ENCODE peak calls at places on chromosomes 5 and 9, in four cellular contexts. X, G, F and T are unnamed samples.

GRCh38 chr9:124320062-124320973 is 62.6 kb downstream of the NEK6 start:
- DNase-seq in X (no peak), G (peak; percentile 64), F (peak; percentile 47), T (peak; percentile 28)

GRCh38 chr9:133928248-133928764 is 63.8 kb downstream of the VAV2 start:
- DNase-seq in X (no peak), G (no peak), F (no peak), T (no peak)

GRCh38 chr9:76095585-76095984 is 205.1 kb downstream of the PCSK5 start:
- DNase-seq in X (no peak), G (no peak), F (no peak), T (no peak)

GRCh38 chr9:29769019-29769418 is 2195.7 kb upstream of the C9orf72 start:
- DNase-seq in X (no peak), G (no peak), F (no peak), T (no peak)

GRCh38 chr9:1429328-1429727 is 379.2 kb downstream of the DMRT2 start:
- DNase-seq in X (no peak), G (peak; percentile 24), F (peak; percentile 39), T (no peak)

GRCh38 chr9:77497322-77498198 is 150.6 kb downstream of the GNA14 start:
- DNase-seq in X (no peak), G (no peak), F (no peak), T (no peak)

GRCh38 chr5:119257613-119258012 is 98.2 kb upstream of the TNFAIP8 start:
- DNase-seq in X (no peak), G (no peak), F (no peak), T (no peak)

GRCh38 chr9:87792831-87793288 is 66.9 kb downstream of the CTSL start:
- DNase-seq in X (peak; percentile 36), G (peak; percentile 95), F (peak; percentile 46), T (peak; percentile 63)

GRCh38 chr9:99127372-99128132 is 22.6 kb downstream of the TGFBR1 start:
- DNase-seq in X (no peak), G (no peak), F (no peak), T (no peak)

GRCh38 chr5:159965031-159965837 is 43.7 kb upstream of the TTC1 start:
- DNase-seq in X (no peak), G (peak; percentile 45), F (peak; percentile 20), T (peak; percentile 33)

GRCh38 chr5:133147411-133147810 is 95.6 kb downstream of the HSPA4 start:
- DNase-seq in X (no peak), G (no peak), F (no peak), T (no peak)

GRCh38 chr5:36529142-36529541 is 77.3 kb upstream of the SLC1A3 start:
- DNase-seq in X (no peak), G (no peak), F (no peak), T (no peak)

GRCh38 chr5:116947691-116948528 is 373.3 kb upstream of the SEMA6A start:
- DNase-seq in X (peak; percentile 87), G (peak; percentile 60), F (peak; percentile 76), T (peak; percentile 80)

GRCh38 chr5:138459311-138459710 is 6.0 kb upstream of the EGR1 start:
- DNase-seq in X (no peak), G (no peak), F (no peak), T (no peak)

GRCh38 chr9:137545123-137545522 is 5.1 kb downstream of the PNPLA7 start:
- DNase-seq in X (no peak), G (no peak), F (no peak), T (no peak)

GRCh38 chr5:107424461-107424860 is 246.3 kb downstream of the EFNA5 start:
- DNase-seq in X (no peak), G (no peak), F (no peak), T (no peak)

GRCh38 chr5:15645776-15646175 is 145.8 kb downstream of the FBXL7 start:
- DNase-seq in X (no peak), G (no peak), F (no peak), T (no peak)

GRCh38 chr9:100020121-100020780 is 78.5 kb downstream of the ERP44 start:
- DNase-seq in X (no peak), G (no peak), F (no peak), T (no peak)

GRCh38 chr9:129886226-129887174 is 51.2 kb downstream of the USP20 start:
- DNase-seq in X (peak; percentile 37), G (no peak), F (no peak), T (no peak)

GRCh38 chr5:96881511-96882115 is 5.3 kb downstream of the ERAP2 start:
- DNase-seq in X (no peak), G (no peak), F (no peak), T (no peak)

GRCh38 chr5:179233909-179234562 is 111.2 kb downstream of the ADAMTS2 start:
- DNase-seq in X (no peak), G (no peak), F (no peak), T (no peak)

GRCh38 chr5:163612358-163613149 is 107.1 kb downstream of the MAT2B start:
- DNase-seq in X (no peak), G (no peak), F (no peak), T (no peak)

GRCh38 chr9:12923472-12924009 is 148.7 kb downstream of the LURAP1L start:
- DNase-seq in X (no peak), G (no peak), F (no peak), T (no peak)

GRCh38 chr5:122766130-122766529 is 8.8 kb upstream of the SNX2 start:
- DNase-seq in X (no peak), G (no peak), F (no peak), T (no peak)

GRCh38 chr5:122772446-122772845 is 2.4 kb upstream of the SNX2 start:
- DNase-seq in X (no peak), G (no peak), F (peak; percentile 32), T (no peak)

GRCh38 chr5:122773615-122774014 is 1.3 kb upstream of the SNX2 start:
- DNase-seq in X (no peak), G (no peak), F (peak; percentile 84), T (no peak)

GRCh38 chr5:122774519-122774860 is 390 bp upstream of the SNX2 start:
- DNase-seq in X (no peak), G (no peak), F (no peak), T (no peak)

DNA sequence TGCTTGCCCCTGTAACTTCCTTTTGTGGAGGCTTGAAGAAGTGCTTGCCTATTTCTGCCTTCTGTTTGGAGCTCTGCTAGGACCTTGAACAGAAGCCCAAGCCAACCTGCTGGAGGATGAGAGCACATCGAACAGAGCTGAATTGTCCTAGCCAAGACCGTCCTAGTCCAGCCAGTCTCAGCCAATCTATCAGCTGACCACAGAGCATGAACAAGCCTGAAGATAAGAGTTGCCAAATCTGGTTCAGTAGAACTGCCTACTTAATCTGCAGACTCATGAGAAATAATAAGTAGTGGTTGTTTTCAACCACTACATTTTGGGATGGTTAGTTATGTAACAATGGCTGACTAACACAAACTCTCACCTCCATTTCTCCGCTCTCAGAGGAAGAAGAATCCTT is 4.4 kb upstream of the SNX2 start:
- DNase-seq in X (no peak), G (no peak), F (no peak), T (no peak)
- TF ChIP-seq CEBPB in X (no peak), G (no peak), F (no peak), T (no peak)

DNA sequence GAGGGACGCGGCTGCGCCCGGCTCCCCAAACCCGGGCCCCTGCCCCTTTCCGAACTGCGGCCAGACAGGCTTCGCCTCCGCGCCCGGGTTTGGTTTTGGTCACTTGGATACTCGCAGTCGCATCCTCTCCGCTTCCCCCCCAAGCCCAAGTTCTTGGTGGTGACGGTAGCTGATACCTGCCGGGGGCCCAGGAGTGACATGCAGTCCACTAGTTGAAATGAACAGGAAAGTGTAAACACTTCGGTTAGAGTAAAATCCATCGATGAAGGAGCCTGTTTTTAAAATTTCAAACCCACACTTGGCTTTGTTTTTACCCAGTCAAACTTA is 701 bp downstream of the CNTLN start:
- DNase-seq in X (no peak), G (no peak), F (no peak), T (no peak)
- H3K27ac ChIP-seq in X (no peak overlapping the region), G (peak overlapping the region; percentile 97), F (peak overlapping the region; percentile 68), T (peak overlapping the region; percentile 64)

DNA sequence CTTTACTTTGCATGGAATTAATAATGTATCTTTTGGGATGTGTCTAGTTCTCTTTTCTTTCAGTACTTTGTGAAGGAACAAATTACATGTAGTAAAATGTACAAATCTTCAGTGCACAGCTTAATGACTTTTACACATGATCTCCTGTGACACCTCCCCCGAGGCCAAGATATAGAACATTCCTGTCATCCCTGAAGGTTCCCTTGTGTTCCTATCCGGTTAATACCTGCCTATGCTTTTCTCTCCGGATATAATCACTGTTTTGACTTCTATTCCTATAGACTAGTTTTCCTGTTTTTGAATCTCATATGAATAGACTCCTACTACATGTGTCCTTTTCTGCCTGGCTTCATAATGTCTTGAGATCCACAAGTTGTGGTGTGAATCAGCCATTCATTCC is 21.5 kb downstream of the STC2 start:
- DNase-seq in X (no peak), G (no peak), F (no peak), T (no peak)
- TF ChIP-seq REST in X (no peak), G (no peak), F (no peak), T (no peak)

GRCh38 chr5:156093024-156093423 is 233.9 kb upstream of the SGCD start:
- DNase-seq in X (no peak), G (no peak), F (no peak), T (no peak)

GRCh38 chr5:156095709-156096241 is 231.2 kb upstream of the SGCD start:
- DNase-seq in X (no peak), G (no peak), F (no peak), T (no peak)

GRCh38 chr5:156096259-156096658 is 230.7 kb upstream of the SGCD start:
- DNase-seq in X (no peak), G (peak; percentile 49), F (no peak), T (no peak)

DNA sequence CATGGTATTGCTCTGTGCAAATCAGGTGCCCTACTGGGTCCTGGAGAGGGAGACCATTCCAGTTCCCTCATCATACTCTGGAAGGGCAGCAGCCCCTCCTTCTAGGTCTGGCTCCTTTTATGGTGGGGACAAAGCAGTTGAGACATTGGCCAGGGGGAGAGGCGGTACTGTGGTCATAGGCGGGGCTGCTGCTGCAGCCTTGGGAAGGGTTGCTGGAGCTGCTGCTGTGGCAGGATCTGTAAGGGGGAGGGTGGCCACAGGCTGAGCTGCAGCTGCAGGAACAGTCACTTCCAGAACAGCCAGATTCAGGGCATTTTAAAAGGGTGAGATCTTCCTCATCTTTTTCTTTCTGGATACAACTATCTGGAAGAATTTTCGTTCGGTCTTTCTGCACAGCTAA is 233.0 kb upstream of the SGCD start:
- DNase-seq in X (no peak), G (peak; percentile 31), F (no peak), T (no peak)
- TF ChIP-seq CEBPB in X (no peak), G (no peak), F (no peak), T (no peak)

GRCh38 chr9:19049872-19050636 is 827 bp downstream of the RRAGA start:
- DNase-seq in X (no peak), G (no peak), F (no peak), T (no peak)

GRCh38 chr9:19048966-19049871 is at the start of gene RRAGA:
- DNase-seq in X (peak; percentile 90), G (peak; percentile 97), F (peak; percentile 98), T (peak; percentile 89)

GRCh38 chr9:19050637-19051591 is 1.7 kb downstream of the RRAGA start:
- DNase-seq in X (no peak), G (no peak), F (peak; percentile 70), T (no peak)
- H3K27ac ChIP-seq in X (no peak overlapping the region), G (peak overlapping the region; percentile 95), F (peak overlapping the region; percentile 91), T (no peak overlapping the region)

DNA sequence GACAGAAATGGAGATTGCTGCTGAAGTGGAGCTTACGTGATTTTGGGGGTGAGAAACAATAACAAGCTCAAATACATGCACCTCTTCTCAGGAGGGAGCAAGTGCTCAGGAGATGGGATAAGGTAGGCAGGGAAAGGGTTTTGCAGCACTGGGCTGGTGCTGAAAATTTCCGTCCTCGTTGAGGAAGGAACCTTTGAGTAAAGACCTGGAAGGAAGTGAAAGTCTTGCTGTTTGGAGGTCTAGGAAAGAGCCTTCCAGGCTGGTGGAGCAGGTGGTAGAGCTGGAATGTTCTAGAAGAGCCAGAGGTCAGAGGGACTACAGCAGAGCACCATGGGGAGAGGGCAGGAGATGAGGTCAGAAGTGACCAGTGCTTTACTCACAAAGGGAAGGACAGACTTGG is 20.8 kb downstream of the ANKRD33B start:
- DNase-seq in X (no peak), G (no peak), F (no peak), T (no peak)
- TF ChIP-seq REST in X (no peak), G (no peak), F (no peak), T (no peak)